ENCODE peak calls at places on chromosome X, in seven cellular contexts. J is A549, Z is right lobe of liver, K is testis, A is GM12878, U is stomach, Q is breast epithelium. T is an unnamed sample.

GRCh38 chrX:151801980-151802379 is 67.4 kb downstream of the CNGA2 start:
- DNase-seq in U (no peak), Z (no peak), A (no peak), K (no peak), Q (no peak), J (peak), T (no peak)

GRCh38 chrX:110001702-110002299 is 1.1 kb upstream of the TMEM164 start:
- DNase-seq in K (no peak), Z (no peak), A (no peak), Q (no peak), U (no peak), J (no peak), T (no peak)

GRCh38 chrX:117147249-117147648 is 684.5 kb upstream of the CT83 start:
- DNase-seq in U (no peak), J (no peak), Q (no peak), K (no peak), Z (no peak), A (no peak), T (no peak)

GRCh38 chrX:71809886-71810285 is 46.7 kb downstream of the CXorf49B start:
- DNase-seq in A (no peak), U (no peak), J (no peak), K (no peak), Z (no peak), Q (no peak), T (no peak)

GRCh38 chrX:81202413-81202794 is 502 bp downstream of the SH3BGRL start:
- DNase-seq in J (no peak), K (no peak), Q (no peak), U (no peak), A (no peak), Z (no peak), T (no peak)

GRCh38 chrX:19751068-19751467 is 136.3 kb downstream of the SH3KBP1 start:
- DNase-seq in Z (no peak), Q (no peak), K (no peak), J (no peak), A (no peak), U (no peak), T (no peak)

GRCh38 chrX:143664302-143664701 is 28.4 kb upstream of the SLITRK4 start:
- DNase-seq in A (no peak), Z (no peak), U (no peak), K (no peak), J (peak), Q (no peak), T (no peak)

GRCh38 chrX:56882581-56882980 is 112.8 kb downstream of the SPIN3 start:
- DNase-seq in J (no peak), Z (no peak), A (no peak), Q (no peak), U (no peak), K (no peak), T (no peak)

GRCh38 chrX:39477438-39478120 is 620.2 kb downstream of the BCOR start:
- DNase-seq in Z (no peak), U (peak), A (no peak), J (no peak), Q (peak), K (no peak), T (no peak)

GRCh38 chrX:81202989-81203388 is 1.1 kb downstream of the SH3BGRL start:
- DNase-seq in U (no peak), J (no peak), Q (no peak), Z (no peak), K (no peak), A (no peak), T (no peak)

GRCh38 chrX:10636337-10636736 is 16.0 kb upstream of the MID1 start:
- DNase-seq in J (peak), U (no peak), K (peak), A (no peak), Q (no peak), Z (no peak), T (no peak)

DNA sequence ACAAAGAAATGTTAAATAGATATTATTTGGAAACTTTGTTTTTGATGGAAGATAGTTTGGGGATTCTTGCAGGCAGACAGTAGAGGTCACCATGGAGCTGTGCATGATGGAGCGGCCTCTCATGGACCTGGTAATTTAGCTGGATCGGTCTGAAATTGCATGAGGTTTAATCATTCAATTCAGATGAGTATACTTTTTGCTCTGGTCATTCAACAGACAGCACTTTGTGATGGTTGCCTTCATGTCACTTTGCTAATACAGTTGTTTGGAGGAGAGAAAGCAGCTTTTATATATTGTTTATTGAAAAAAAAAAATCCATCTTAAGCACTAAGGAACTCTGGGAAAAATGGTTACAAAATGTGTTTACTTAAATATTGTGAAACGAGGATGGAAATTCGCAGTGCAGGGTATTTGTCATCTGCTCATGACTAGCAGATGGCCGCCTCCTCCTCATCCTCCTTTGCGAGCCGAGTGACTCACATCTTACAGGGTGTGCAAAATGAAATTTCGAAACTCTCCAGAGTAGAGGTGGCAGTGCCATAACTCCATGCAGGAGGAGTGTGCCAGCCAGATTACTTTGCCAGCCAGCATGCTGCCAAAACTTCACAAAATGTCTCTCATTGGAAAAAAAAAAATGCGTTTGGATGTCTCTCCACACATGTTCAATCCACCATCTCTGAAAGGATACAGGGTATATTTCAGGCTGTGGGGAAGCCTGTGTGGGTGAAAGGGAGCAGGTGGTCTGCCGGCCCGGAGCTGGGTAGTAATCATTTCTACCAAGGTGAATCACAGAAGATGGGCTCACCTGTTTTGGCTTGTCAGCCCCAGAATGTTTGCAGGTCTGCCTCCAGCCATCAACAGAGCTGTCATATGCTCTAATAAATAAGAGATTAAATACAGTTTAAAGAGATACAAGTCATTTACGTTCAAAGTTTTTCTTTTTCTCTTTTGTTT is 314.9 kb upstream of the DIPK2B start:
- DNase-seq in K (peak), J (peak), A (no peak), Q (peak), U (peak), Z (peak), T (no peak)
- TF ChIP-seq CTCF in K (peak), J (peak), A (peak), Q (peak), U (peak), Z (peak), T (peak)

GRCh38 chrX:37644381-37645305 is 40.9 kb upstream of the XK start:
- DNase-seq in J (no peak), Z (no peak), K (no peak), U (no peak), A (no peak), Q (no peak), T (no peak)

GRCh38 chrX:37652053-37652452 is 33.5 kb upstream of the XK start:
- DNase-seq in J (no peak), U (no peak), K (no peak), A (no peak), Z (no peak), Q (no peak), T (no peak)

GRCh38 chrX:37646254-37646653 is 39.3 kb upstream of the XK start:
- DNase-seq in Z (no peak), A (no peak), Q (no peak), U (no peak), K (no peak), J (no peak), T (no peak)
- H3K27ac ChIP-seq in Z (no peak), A (no peak), Q (no peak), U (no peak), K (no peak), J (no peak), T (no peak)

GRCh38 chrX:103254921-103255455 is at the start of gene TCEAL8:
- DNase-seq in Z (peak), A (peak), K (peak), U (peak), Q (peak), J (peak), T (peak)
- TF ChIP-seq POLR2A in Z (peak), A (peak), K (no peak), U (no peak), Q (peak), J (peak), T (peak)

GRCh38 chrX:30822068-30822671 is 66.9 kb downstream of the TAB3 start:
- DNase-seq in A (peak), Q (no peak), J (no peak), K (no peak), Z (no peak), U (no peak), T (no peak)

GRCh38 chrX:30816079-30816478 is 73.0 kb downstream of the TAB3 start:
- DNase-seq in K (no peak), Z (no peak), J (no peak), U (no peak), Q (no peak), A (no peak), T (no peak)

GRCh38 chrX:30822719-30823118 is 66.3 kb downstream of the TAB3 start:
- DNase-seq in K (no peak), Q (no peak), U (no peak), A (no peak), Z (no peak), J (no peak), T (no peak)

GRCh38 chrX:30821116-30821515 is 67.9 kb downstream of the TAB3 start:
- DNase-seq in A (no peak), U (no peak), Z (no peak), J (no peak), K (no peak), Q (no peak), T (no peak)

GRCh38 chrX:30819080-30819479 is 70.0 kb downstream of the TAB3 start:
- DNase-seq in U (no peak), J (no peak), Q (no peak), Z (no peak), K (no peak), A (no peak), T (no peak)
- TF ChIP-seq CTCF in U (no peak), J (no peak), Q (no peak), Z (no peak), K (no peak), A (no peak), T (no peak)

GRCh38 chrX:115233497-115234219 is at the start of gene LRCH2:
- DNase-seq in J (no peak), Z (no peak), A (no peak), K (peak), Q (no peak), U (no peak), T (no peak)

GRCh38 chrX:115229337-115229991 is 4.4 kb downstream of the LRCH2 start:
- DNase-seq in A (no peak), J (no peak), K (no peak), Z (no peak), U (no peak), Q (no peak), T (no peak)

GRCh38 chrX:115234220-115234557 is 293 bp upstream of the LRCH2 start:
- DNase-seq in A (no peak), U (no peak), Z (no peak), Q (no peak), K (no peak), J (no peak), T (no peak)

DNA sequence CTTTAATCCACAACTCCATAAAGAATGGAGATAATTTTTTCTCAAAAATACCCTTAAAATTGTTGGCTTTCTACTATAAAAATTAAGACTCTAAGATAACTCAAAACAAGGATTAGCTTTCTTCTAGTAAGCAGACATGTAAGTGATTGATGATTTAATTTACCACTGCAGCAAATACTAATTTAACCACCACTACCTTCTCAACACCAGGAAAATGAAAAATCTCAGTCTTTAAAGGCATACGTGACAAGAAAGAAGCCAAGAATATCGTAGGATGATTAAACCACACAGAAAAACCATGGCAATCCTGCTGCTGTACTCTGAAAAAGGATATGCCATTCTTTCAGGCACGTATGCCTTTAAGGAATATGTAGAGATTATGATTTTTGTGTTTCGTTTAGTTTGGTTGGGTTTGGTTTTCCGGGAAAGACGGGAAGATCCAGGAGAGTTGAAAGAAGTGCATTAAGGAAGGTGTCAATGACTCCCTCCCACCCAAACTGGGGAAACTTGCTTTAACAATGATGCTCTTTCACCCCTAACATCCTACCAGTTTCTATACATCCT is 881 bp downstream of the LRCH2 start:
- DNase-seq in U (no peak), K (no peak), J (no peak), A (no peak), Z (no peak), Q (no peak), T (no peak)
- H3K27ac ChIP-seq in U (no peak), K (peak), J (no peak), A (no peak), Z (no peak), Q (peak), T (peak)

T was measured in esophagus squamous epithelium.